ENCODE peak calls at places on chromosomes 4 and X, in six cellular contexts. Y, J, C, D, K and V are unnamed samples.

GRCh38 chr4:4820264-4820663 is 39.2 kb upstream of the MSX1 start:
- DNase-seq in J (no peak), D (no peak), Y (no peak), C (no peak), K (no peak), V (no peak)

GRCh38 chrX:2478546-2479419 is 22.0 kb downstream of the DHRSX start:
- DNase-seq in Y (no peak), D (no peak), K (no peak), J (no peak), C (no peak), V (no peak)

GRCh38 chr4:7518871-7519637 is 84.3 kb upstream of the PSAPL1 start:
- DNase-seq in D (peak; percentile 56), Y (no peak), J (peak; percentile 75), C (no peak), K (peak; percentile 71), V (no peak)

GRCh38 chr4:87498446-87498900 is 30.7 kb downstream of the SPARCL1 start:
- DNase-seq in K (no peak), J (no peak), C (no peak), D (no peak), Y (no peak), V (no peak)

GRCh38 chr4:75995727-75996126 is 5.0 kb upstream of the SDAD1 start:
- DNase-seq in J (no peak), D (no peak), C (no peak), K (no peak), Y (peak; percentile 3), V (peak; percentile 78)

GRCh38 chrX:41421071-41421729 is 25.9 kb upstream of the NYX start:
- DNase-seq in D (no peak), J (no peak), Y (no peak), K (no peak), C (no peak), V (no peak)

GRCh38 chr4:78058591-78059523 is 1.7 kb downstream of the FRAS1 start:
- DNase-seq in D (peak; percentile 57), K (peak; percentile 28), J (peak; percentile 24), Y (no peak), C (no peak), V (peak; percentile 75)

GRCh38 chr4:2047031-2047660 is 12.0 kb upstream of the NAT8L start:
- DNase-seq in Y (no peak), C (no peak), D (no peak), J (no peak), K (no peak), V (no peak)

GRCh38 chr4:11632015-11632414 is 203.3 kb upstream of the HS3ST1 start:
- DNase-seq in J (no peak), D (no peak), Y (no peak), C (no peak), K (no peak), V (no peak)

GRCh38 chr4:133320576-133321170 is 171.6 kb downstream of the PCDH10 start:
- DNase-seq in J (no peak), Y (no peak), C (no peak), D (no peak), K (no peak), V (peak; percentile 68)

GRCh38 chrX:48003367-48003757 is 427 bp downstream of the ZNF182 start:
- DNase-seq in J (no peak), K (peak; percentile 5), Y (no peak), C (no peak), D (no peak), V (no peak)

GRCh38 chr4:165716472-165716871 is 156.6 kb upstream of the TLL1 start:
- DNase-seq in C (no peak), K (peak; percentile 12), D (no peak), J (no peak), Y (no peak), V (no peak)

GRCh38 chr4:71270901-71271300 is 67.9 kb upstream of the SLC4A4 start:
- DNase-seq in C (peak; percentile 1), D (peak; percentile 31), K (no peak), Y (no peak), J (no peak), V (peak; percentile 46)

GRCh38 chr4:125710766-125711165 is 396.0 kb downstream of the FAT4 start:
- DNase-seq in Y (no peak), D (no peak), J (no peak), K (no peak), C (no peak), V (no peak)

GRCh38 chr4:46931981-46932380 is 22.9 kb upstream of the COX7B2 start:
- DNase-seq in J (no peak), D (no peak), K (peak; percentile 32), C (no peak), Y (no peak), V (peak; percentile 37)

GRCh38 chrX:105775672-105776071 is 46.7 kb upstream of the NRK start:
- DNase-seq in C (no peak), D (no peak), J (no peak), K (no peak), Y (no peak), V (no peak)

GRCh38 chr4:7771056-7771455 is 168.6 kb downstream of the AFAP1 start:
- DNase-seq in Y (no peak), J (no peak), D (no peak), K (no peak), C (no peak), V (no peak)

GRCh38 chrX:107483976-107484726 is 34.7 kb downstream of the FRMPD3 start:
- DNase-seq in C (no peak), Y (no peak), K (peak; percentile 8), J (peak; percentile 18), D (no peak), V (peak; percentile 49)

GRCh38 chrX:16268206-16268605 is 100.9 kb downstream of the MAGEB17 start:
- DNase-seq in K (no peak), C (no peak), J (no peak), D (no peak), Y (no peak), V (no peak)

GRCh38 chr4:185735887-185736286 is 76.1 kb downstream of the SORBS2 start:
- DNase-seq in J (no peak), D (no peak), K (no peak), C (no peak), Y (no peak), V (no peak)

GRCh38 chrX:150544222-150544787 is 24.1 kb upstream of the MTM1 start:
- DNase-seq in D (no peak), C (no peak), J (no peak), K (no peak), Y (no peak), V (no peak)

GRCh38 chrX:66672106-66672505 is 33.2 kb upstream of the EDA2R start:
- DNase-seq in D (no peak), C (no peak), Y (no peak), K (no peak), J (no peak), V (no peak)

GRCh38 chrX:78517124-78517523 is 142.0 kb downstream of the RTL3 start:
- DNase-seq in J (no peak), Y (no peak), D (no peak), C (peak; percentile 1), K (no peak), V (no peak)

GRCh38 chrX:15207994-15208393 is 61.9 kb downstream of the ASB9 start:
- DNase-seq in K (no peak), D (no peak), Y (no peak), J (no peak), C (no peak), V (no peak)

GRCh38 chr4:85951-86350 is 32.8 kb downstream of the ZNF595 start:
- DNase-seq in Y (no peak), C (no peak), J (no peak), K (no peak), D (no peak), V (no peak)
- H3K9me3 ChIP-seq in Y (peaks cover 91% of the 10 kb centered on the region), C (peaks cover 55% of the 10 kb centered on the region), J (peaks cover 100% of the 10 kb centered on the region), K (peaks cover 92% of the 10 kb centered on the region), D (peaks cover 11% of the 10 kb centered on the region), V (peaks cover 85% of the 10 kb centered on the region)

DNA sequence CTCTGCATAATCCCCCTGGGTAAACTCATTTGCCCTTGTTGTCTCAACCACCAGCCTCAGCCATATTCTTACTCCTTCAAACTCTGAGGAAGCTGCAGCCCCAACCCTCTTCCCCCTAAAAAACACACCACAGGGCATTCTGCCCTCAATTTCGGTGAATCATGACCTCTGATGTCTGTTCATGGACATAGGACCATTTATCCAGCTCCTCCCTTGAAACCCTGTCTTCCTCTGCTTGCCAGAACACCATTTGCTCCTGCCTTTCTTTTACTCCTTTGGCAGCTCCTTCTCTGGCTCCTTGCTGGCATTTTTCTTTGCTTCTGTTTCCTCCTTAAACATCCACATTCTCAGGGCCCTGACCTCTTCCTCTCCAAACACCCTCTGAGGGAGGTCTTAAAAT is 87.1 kb downstream of the ITIH6 start:
- DNase-seq in K (no peak), J (no peak), D (no peak), Y (no peak), C (no peak), V (no peak)
- H3K9me3 ChIP-seq in K (no peaks in the 10 kb centered on the region), J (no peaks in the 10 kb centered on the region), D (no peaks in the 10 kb centered on the region), Y (no peaks in the 10 kb centered on the region), C (no peaks in the 10 kb centered on the region), V (no peaks in the 10 kb centered on the region)

DNA sequence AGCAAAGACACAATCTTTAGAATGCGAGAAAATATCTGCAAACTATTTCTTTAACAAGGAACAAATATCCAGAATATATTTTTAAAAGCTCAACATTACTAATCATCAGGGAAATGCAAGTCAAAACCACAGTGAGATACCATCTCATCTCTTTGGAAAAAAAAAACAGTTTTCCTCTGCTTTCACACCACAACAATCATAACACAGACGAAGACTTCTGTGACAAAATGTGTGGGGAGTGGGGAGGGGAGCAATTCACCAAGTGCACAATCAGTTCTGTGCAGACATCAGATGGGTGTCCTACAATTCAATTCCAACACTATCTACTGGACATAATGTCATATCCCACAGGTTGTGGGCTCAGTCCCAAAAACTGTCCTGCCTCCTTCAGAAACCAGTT is 293.2 kb upstream of the SLC7A11 start:
- DNase-seq in K (no peak), C (no peak), J (no peak), Y (no peak), D (no peak), V (no peak)
- H3K9me3 ChIP-seq in K (peaks cover 6% of the 10 kb centered on the region), C (no peaks in the 10 kb centered on the region), J (peaks cover 41% of the 10 kb centered on the region), Y (peaks cover 9% of the 10 kb centered on the region), D (no peaks in the 10 kb centered on the region), V (peaks cover 3% of the 10 kb centered on the region)

GRCh38 chrX:153853180-153853901 is 23.0 kb upstream of the PDZD4 start:
- DNase-seq in J (no peak), K (no peak), C (no peak), D (no peak), Y (no peak), V (no peak)

GRCh38 chrX:153854702-153855101 is 24.4 kb upstream of the PDZD4 start:
- DNase-seq in C (no peak), D (no peak), Y (no peak), J (no peak), K (no peak), V (no peak)

GRCh38 chrX:153853902-153854267 is 23.5 kb upstream of the PDZD4 start:
- DNase-seq in K (no peak), J (no peak), D (no peak), C (no peak), Y (no peak), V (no peak)

GRCh38 chrX:153861147-153861546 is 24.8 kb downstream of the L1CAM start:
- DNase-seq in D (no peak), C (no peak), J (no peak), Y (no peak), K (no peak), V (no peak)

GRCh38 chrX:153857348-153857903 is 27.1 kb upstream of the PDZD4 start:
- DNase-seq in C (no peak), J (no peak), Y (no peak), D (no peak), K (no peak), V (no peak)
- H3K9me3 ChIP-seq in C (no peaks in the 10 kb centered on the region), J (no peaks in the 10 kb centered on the region), Y (no peaks in the 10 kb centered on the region), D (no peaks in the 10 kb centered on the region), K (no peaks in the 10 kb centered on the region), V (no peaks in the 10 kb centered on the region)

GRCh38 chrX:44943007-44943406 is 70.0 kb downstream of the KDM6A start:
- DNase-seq in K (no peak), J (no peak), C (no peak), Y (no peak), D (no peak), V (no peak)
- H3K9me3 ChIP-seq in K (peaks cover 6% of the 10 kb centered on the region), J (peaks cover 25% of the 10 kb centered on the region), C (peaks cover 5% of the 10 kb centered on the region), Y (no peaks in the 10 kb centered on the region), D (no peaks in the 10 kb centered on the region), V (peaks cover 9% of the 10 kb centered on the region)